ENCODE peak calls at places on chromosomes 6 and 20, in four cellular contexts. L is GM10248, C is neural crest cell, V is GM12865. W is an unnamed sample.

GRCh38 chr20:4375881-4376280 is 345.8 kb upstream of the PRND start:
- DNase-seq in L (no peak), C (no peak), V (no peak), W (no peak)

GRCh38 chr6:25558155-25558817 is 93.7 kb upstream of the SCGN start:
- DNase-seq in L (no peak), C (no peak), V (no peak), W (no peak)

GRCh38 chr6:80425089-80425823 is 318.8 kb downstream of the BCKDHB start:
- DNase-seq in L (no peak), C (no peak), V (no peak), W (no peak)

GRCh38 chr20:51061646-51062045 is 38.7 kb upstream of the KCNG1 start:
- DNase-seq in L (no peak), C (no peak), V (no peak), W (no peak)

GRCh38 chr6:110656492-110656891 is 158.8 kb downstream of the CDK19 start:
- DNase-seq in L (no peak), C (no peak), V (no peak), W (no peak)

GRCh38 chr6:41155132-41155805 is 1.1 kb upstream of the TREML1 start:
- DNase-seq in L (no peak), C (no peak), V (no peak), W (no peak)

GRCh38 chr6:46760925-46761324 is 14.2 kb downstream of the ANKRD66 start:
- DNase-seq in L (no peak), C (no peak), V (no peak), W (no peak)

GRCh38 chr6:5995705-5996686 is 10.7 kb downstream of the NRN1 start:
- DNase-seq in L (no peak), C (peak), V (no peak), W (no peak)

GRCh38 chr6:71333700-71334099 is 45.1 kb downstream of the OGFRL1 start:
- DNase-seq in L (no peak), C (no peak), V (no peak), W (no peak)

GRCh38 chr6:170366248-170366960 is 59.8 kb downstream of the FAM120B start:
- DNase-seq in L (no peak), C (no peak), V (no peak), W (no peak)

GRCh38 chr20:931401-931800 is 15.3 kb upstream of the ANGPT4 start:
- DNase-seq in L (no peak), C (no peak), V (no peak), W (no peak)

GRCh38 chr6:22251331-22251730 is 45.5 kb downstream of the PRL start:
- DNase-seq in L (no peak), C (no peak), V (no peak), W (no peak)

GRCh38 chr6:75691012-75691411 is 58.0 kb upstream of the MYO6 start:
- DNase-seq in L (no peak), C (no peak), V (no peak), W (no peak)

GRCh38 chr6:16273266-16273665 is 34.9 kb downstream of the GMPR start:
- DNase-seq in L (no peak), C (no peak), V (no peak), W (no peak)

GRCh38 chr6:155093430-155093829 is 98.3 kb downstream of the TIAM2 start:
- DNase-seq in L (no peak), C (no peak), V (no peak), W (no peak)

GRCh38 chr6:44831002-44831610 is 443.6 kb downstream of the CDC5L start:
- DNase-seq in L (no peak), C (no peak), V (no peak), W (no peak)

DNA sequence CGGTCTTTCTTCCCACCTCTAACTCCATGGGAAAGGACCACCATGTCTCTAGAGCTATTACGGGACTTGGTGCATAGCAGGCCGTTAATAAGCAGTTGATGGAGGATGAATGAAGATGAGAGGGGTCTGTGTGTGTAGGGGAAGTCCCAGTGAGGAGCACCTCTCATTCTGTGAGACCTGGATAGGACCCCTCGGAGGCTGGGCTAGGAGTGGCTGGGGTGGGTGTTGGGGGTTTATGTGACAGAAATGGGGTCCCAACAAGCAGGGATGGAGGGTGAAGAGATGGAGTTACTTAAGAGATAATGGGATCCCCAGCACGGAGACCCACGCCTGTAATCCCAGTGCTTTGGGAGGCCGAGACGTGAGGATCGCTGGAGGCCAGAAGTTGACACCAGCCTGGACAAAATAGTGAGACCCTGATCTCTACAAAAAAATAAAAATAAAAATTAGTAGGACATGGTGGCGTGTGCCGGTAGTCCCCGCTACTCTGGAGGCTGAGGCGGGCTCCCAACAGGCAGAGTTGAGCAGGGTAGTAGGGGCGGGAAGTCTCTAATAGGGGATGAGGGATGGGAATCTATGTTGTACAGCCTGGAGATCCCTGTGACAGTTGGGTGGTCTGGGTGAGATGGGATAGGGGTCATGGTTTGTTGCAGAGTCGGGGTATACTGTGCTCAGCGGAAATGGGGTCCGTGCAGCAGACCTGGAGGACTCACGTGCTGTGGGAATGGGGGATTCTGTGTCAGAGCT is 677 bp upstream of the ZNF341 start:
- DNase-seq in L (no peak), C (no peak), V (no peak), W (no peak)
- TF ChIP-seq CTCF in L (no peak), C (no peak), V (no peak), W (no peak)

DNA sequence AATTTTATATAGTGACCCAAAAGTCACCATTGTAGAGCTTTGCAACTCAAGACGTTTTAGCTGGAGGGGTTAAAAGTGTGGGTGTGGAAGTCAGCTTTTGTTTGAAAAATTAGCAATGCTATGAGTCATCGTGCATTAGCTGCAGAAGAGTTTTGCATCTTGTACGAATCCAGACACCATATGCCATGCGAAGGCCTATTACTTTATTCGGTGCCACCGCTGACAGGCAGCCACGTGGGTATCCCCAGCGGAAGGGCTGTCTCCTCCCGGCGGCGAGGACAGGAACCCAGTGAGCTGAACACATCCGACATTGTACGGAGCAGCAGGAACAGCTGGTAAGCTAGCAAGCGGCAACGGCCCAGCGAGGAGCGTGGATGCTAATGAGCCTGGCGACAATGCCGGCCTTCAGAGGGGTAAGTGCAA is 84.4 kb downstream of the INSM1 start:
- DNase-seq in L (peak), C (peak), V (peak), W (peak)
- TF ChIP-seq CTCF in L (no peak), C (peak), V (no peak), W (no peak)

DNA sequence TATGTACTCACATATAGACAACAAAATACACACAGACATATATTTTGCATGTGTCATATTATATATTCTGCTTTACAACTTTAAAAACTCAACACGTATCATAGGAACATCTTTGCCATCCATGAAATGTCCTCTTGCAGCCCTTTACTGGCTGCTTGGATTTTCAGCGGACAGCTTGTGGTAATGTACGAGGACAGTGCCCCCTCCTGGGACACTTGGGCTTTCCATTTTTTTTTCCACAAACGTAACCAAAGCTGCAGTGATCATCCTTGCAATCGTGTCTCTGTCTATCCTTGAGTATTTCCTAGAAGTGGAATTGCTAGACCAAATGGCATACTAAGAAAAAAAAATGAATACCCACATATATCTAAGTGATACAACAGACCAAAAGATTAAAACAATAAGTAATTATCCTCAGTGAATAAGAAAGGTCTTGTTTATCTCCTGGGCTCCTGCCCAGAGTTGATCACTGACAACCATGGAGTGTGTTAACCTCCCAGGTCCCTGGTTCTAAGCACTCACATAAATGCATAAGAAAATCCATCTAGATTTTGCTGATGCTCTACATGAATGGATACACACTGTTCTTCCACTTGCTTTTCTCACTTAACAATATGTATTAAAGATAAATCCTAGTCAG is 18.1 kb downstream of the BPI start:
- DNase-seq in L (no peak), C (peak), V (peak), W (no peak)
- TF ChIP-seq CTCF in L (no peak), C (peak), V (peak), W (no peak)

DNA sequence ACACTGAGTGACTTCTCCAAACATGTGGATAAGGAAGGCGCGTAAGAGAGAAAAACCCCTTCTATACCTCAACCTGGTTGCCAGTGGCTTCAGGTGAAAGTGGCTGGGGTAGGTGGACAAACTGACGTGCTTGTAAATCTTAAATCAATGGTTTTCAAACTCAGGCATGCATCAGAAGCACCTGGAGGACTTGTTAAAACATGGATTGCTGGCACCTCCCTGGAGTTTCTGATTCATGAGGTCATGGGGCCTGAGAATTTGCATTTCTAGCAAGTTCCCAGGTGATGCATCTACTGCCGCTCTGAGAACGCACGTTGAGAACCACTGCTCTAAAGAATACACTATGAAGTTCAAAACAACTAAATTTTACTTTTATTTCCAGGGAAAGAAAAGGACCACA is 31.9 kb upstream of the TAB2 start:
- DNase-seq in L (no peak), C (no peak), V (no peak), W (no peak)
- TF ChIP-seq CTCF in L (no peak), C (no peak), V (no peak), W (no peak)

W was measured in GM20000.